ENCODE peak calls at places on chromosomes 2 and 18, in six cellular contexts. D, P, X, N, F and Z are unnamed samples.

GRCh38 chr18:22691988-22692710 is 241.0 kb upstream of the RBBP8 start:
- DNase-seq in D (peak; percentile 65), P (no peak), X (peak; percentile 95), N (peak; percentile 68), F (peak; percentile 97), Z (peak; percentile 92)

GRCh38 chr18:57929922-57930321 is 114.1 kb upstream of the NEDD4L start:
- DNase-seq in D (no peak), P (no peak), X (no peak), N (no peak), F (no peak), Z (no peak)

GRCh38 chr2:60152226-60152833 is 401.1 kb downstream of the BCL11A start:
- DNase-seq in D (peak; percentile 2), P (no peak), X (peak; percentile 27), N (peak; percentile 38), F (peak; percentile 50), Z (no peak)

GRCh38 chr2:10286216-10287037 is 16.3 kb upstream of the HPCAL1 start:
- DNase-seq in D (no peak), P (no peak), X (no peak), N (no peak), F (no peak), Z (no peak)

GRCh38 chr18:24659837-24660720 is 199.6 kb downstream of the HRH4 start:
- DNase-seq in D (no peak), P (no peak), X (no peak), N (no peak), F (no peak), Z (no peak)

GRCh38 chr2:54724560-54725342 is 1.3 kb downstream of the EML6 start:
- DNase-seq in D (no peak), P (no peak), X (no peak), N (no peak), F (no peak), Z (no peak)

GRCh38 chr2:61181382-61182058 is 19.5 kb downstream of the C2orf74 start:
- DNase-seq in D (no peak), P (no peak), X (no peak), N (no peak), F (peak; percentile 22), Z (no peak)

GRCh38 chr2:208062113-208062512 is 36.8 kb upstream of the PLEKHM3 start:
- DNase-seq in D (peak; percentile 27), P (no peak), X (peak; percentile 58), N (peak; percentile 59), F (peak; percentile 71), Z (no peak)

GRCh38 chr2:468631-469310 is 180.9 kb upstream of the ALKAL2 start:
- DNase-seq in D (no peak), P (no peak), X (no peak), N (no peak), F (peak; percentile 13), Z (no peak)

GRCh38 chr2:85578243-85579180 is 1.1 kb downstream of the VAMP8 start:
- DNase-seq in D (no peak), P (no peak), X (no peak), N (no peak), F (no peak), Z (no peak)

GRCh38 chr2:190359896-190360376 is 16.5 kb downstream of the INPP1 start:
- DNase-seq in D (no peak), P (no peak), X (peak; percentile 63), N (no peak), F (peak; percentile 71), Z (peak; percentile 60)

GRCh38 chr2:189439342-189439741 is 1.9 kb upstream of the WDR75 start:
- DNase-seq in D (no peak), P (no peak), X (no peak), N (no peak), F (peak; percentile 10), Z (no peak)

GRCh38 chr18:80177128-80177527 is 68.1 kb downstream of the ADNP2 start:
- DNase-seq in D (no peak), P (no peak), X (no peak), N (no peak), F (no peak), Z (no peak)

GRCh38 chr18:60895181-60895580 is 438.0 kb upstream of the CDH20 start:
- DNase-seq in D (no peak), P (no peak), X (no peak), N (peak; percentile 74), F (peak; percentile 53), Z (no peak)

GRCh38 chr18:24657461-24657860 is 197.0 kb downstream of the HRH4 start:
- DNase-seq in D (no peak), P (no peak), X (no peak), N (no peak), F (no peak), Z (no peak)

GRCh38 chr2:111694690-111695089 is 189.3 kb downstream of the ANAPC1 start:
- DNase-seq in D (peak; percentile 86), P (no peak), X (peak; percentile 24), N (peak; percentile 60), F (peak; percentile 33), Z (peak; percentile 70)

GRCh38 chr2:238459081-238459629 is 32.4 kb downstream of the ASB1 start:
- DNase-seq in D (no peak), P (no peak), X (no peak), N (no peak), F (peak; percentile 49), Z (peak; percentile 89)

GRCh38 chr18:49880656-49881055 is 67.3 kb upstream of the ACAA2 start:
- DNase-seq in D (no peak), P (no peak), X (peak; percentile 9), N (no peak), F (peak; percentile 66), Z (no peak)

GRCh38 chr18:77405096-77405495 is 155.4 kb downstream of the GALR1 start:
- DNase-seq in D (no peak), P (no peak), X (no peak), N (no peak), F (no peak), Z (no peak)

GRCh38 chr2:45941758-45942738 is 290.6 kb downstream of the PRKCE start:
- DNase-seq in D (no peak), P (no peak), X (no peak), N (peak; percentile 36), F (peak; percentile 62), Z (no peak)

DNA sequence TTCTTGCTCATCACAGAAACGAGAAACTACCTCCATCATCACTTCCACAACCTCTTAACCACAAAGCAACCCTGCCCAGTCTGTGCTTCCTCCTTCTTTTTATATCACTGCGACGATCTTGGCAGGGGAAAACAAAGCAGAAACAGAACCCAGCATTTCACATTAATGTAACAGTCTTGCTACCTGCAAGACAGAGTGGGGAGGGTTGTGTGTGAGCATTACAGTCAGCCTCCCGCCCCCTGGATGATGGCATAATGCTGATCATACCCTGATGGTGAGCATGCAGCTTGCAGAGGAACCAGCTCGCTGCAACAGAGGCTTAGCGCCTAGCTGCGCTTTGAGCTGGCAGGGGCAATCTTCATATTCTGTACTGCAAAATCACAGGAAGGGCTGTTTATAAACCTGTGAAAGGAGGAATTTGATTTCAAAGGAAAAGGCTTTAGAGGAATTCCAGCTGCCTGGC is 376.1 kb downstream of the IRS1 start:
- DNase-seq in D (no peak), P (no peak), X (no peak), N (peak; percentile 47), F (peak; percentile 60), Z (no peak)
- H3K4me3 ChIP-seq in D (no peak overlapping the region), P (no peak overlapping the region), X (no peak overlapping the region), N (no peak overlapping the region), F (no peak overlapping the region), Z (no peak overlapping the region)

GRCh38 chr2:102761763-102762162 is at the start of gene TMEM182:
- DNase-seq in D (no peak), P (no peak), X (no peak), N (no peak), F (no peak), Z (no peak)

GRCh38 chr2:102764083-102764482 is 2.3 kb downstream of the TMEM182 start:
- DNase-seq in D (no peak), P (no peak), X (peak; percentile 25), N (peak; percentile 11), F (peak; percentile 63), Z (no peak)

GRCh38 chr2:102768892-102769291 is 7.1 kb downstream of the TMEM182 start:
- DNase-seq in D (no peak), P (no peak), X (no peak), N (no peak), F (no peak), Z (no peak)

GRCh38 chr2:102768253-102768652 is 6.4 kb downstream of the TMEM182 start:
- DNase-seq in D (no peak), P (no peak), X (no peak), N (no peak), F (no peak), Z (no peak)

DNA sequence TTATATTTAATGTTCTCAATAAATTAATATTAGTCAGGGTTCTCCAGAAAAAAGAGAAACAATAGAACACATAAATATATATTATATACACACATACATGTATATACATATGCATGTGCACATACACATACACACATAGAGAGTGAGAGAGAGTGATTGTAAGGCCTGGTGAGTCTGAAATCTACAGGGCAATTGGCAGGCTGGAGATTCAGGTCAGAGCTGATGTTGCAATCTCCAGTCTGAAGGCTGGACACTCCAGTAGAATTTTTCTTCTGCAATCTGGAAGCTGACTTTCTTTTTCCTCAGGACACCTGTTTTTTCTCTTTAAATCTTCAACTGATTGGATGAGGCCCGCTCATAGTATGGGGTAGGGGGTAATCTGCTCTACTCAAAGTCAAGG is 3.2 kb downstream of the TMEM182 start:
- DNase-seq in D (no peak), P (no peak), X (no peak), N (no peak), F (peak; percentile 37), Z (no peak)
- H3K4me3 ChIP-seq in D (no peak overlapping the region), P (no peak overlapping the region), X (no peak overlapping the region), N (no peak overlapping the region), F (no peak overlapping the region), Z (no peak overlapping the region)

GRCh38 chr2:155145758-155146229 is 447.3 kb downstream of the KCNJ3 start:
- DNase-seq in D (no peak), P (no peak), X (no peak), N (no peak), F (no peak), Z (no peak)

GRCh38 chr2:155141418-155141817 is 442.9 kb downstream of the KCNJ3 start:
- DNase-seq in D (no peak), P (no peak), X (no peak), N (no peak), F (no peak), Z (no peak)
- H3K4me3 ChIP-seq in D (no peak overlapping the region), P (no peak overlapping the region), X (no peak overlapping the region), N (no peak overlapping the region), F (no peak overlapping the region), Z (no peak overlapping the region)

DNA sequence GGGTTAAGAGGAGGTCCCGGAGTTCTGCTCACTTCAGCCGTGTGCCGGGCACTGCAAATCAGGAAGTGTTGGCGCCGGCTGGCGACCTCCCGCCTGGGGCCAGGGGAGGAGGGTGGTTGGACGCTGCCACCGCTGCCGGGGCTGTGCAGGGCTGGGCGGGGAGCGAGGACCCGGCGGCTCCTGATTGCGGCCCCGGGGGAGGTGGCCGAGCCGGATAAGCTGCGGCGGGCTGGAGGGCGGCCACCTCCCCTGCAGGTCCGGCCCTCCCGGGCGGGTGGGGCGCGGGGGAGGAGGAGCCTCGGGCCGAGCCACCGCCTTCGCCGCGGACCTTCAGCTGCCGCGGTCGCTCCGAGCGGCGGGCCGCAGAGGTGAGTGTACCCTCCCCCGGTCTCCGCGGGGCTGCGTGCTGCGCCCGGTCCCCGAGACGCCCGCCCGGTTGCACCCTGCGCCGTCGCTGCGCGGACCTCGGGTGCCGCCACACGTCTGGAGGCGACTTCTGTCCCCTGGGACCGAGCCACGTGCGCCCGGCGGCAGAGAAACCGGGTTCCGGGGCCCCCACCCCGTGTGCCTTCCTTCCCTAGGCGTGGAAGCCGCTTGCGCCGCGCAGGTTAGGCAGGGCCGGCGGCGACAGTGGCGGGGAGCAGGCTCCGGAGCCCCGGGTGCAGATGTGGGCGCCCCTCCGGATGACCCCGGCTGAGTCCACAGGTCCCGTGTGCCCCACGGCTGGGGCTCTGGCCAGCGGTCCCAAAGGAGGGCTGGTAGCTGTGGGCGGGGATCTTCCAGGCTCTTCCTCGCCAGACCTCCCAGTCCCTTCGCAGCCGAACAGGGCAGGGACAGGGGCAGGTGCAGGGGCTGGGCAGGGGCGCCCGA is at the start of gene STEAP3:
- DNase-seq in D (no peak), P (no peak), X (peak; percentile 14), N (peak; percentile 22), F (peak; percentile 42), Z (no peak)
- H3K4me3 ChIP-seq in D (peak within 1 kb of the TSS; percentile 85), P (peak within 1 kb of the TSS; percentile 92), X (peak within 1 kb of the TSS; percentile 68), N (peak within 1 kb of the TSS; percentile 80), F (peak within 1 kb of the TSS; percentile 75), Z (peak within 1 kb of the TSS; percentile 92)